ENCODE peak calls at places on chromosomes 16 and 17, in seven cellular contexts. One of them, this sample, is unnamed.
A peak's percentile ranks its signal among the peaks of the same experiment; 100 is the strongest.

GRCh38 chr17:58391302-58391984 is 25.9 kb downstream of the RNF43 start:
- DNase-seq in activated T-helper 1 cell treated with anti-CD3 and anti-CD28 coated beads, Interleukin-12 subunit alpha, Interleukin-12 subunit beta, Interleukin-2, Interleukin-4 antibody, amounts not matched to agents 30 ng/mL and 10 ng/mL and 1 ng/mL, durations not matched to agents 14 hours and 24 hours and 36 hours: no peak
- DNase-seq in nephron progenitor cell: no peak
- DNase-seq in activated T-cell treated with anti-CD3 and anti-CD28 coated beads for 1 hour: no peak
- DNase-seq in NCI-H1048: peak; percentile 30
- DNase-seq in amniotic stem cell: no peak
- DNase-seq in mucosa of descending colon: peak; percentile 97
- DNase-seq in this sample: peak; percentile 93

GRCh38 chr16:66949472-66949871 is 11.6 kb upstream of the CES3 start:
- DNase-seq in activated T-helper 1 cell treated with anti-CD3 and anti-CD28 coated beads, Interleukin-12 subunit alpha, Interleukin-12 subunit beta, Interleukin-2, Interleukin-4 antibody, amounts not matched to agents 30 ng/mL and 10 ng/mL and 1 ng/mL, durations not matched to agents 14 hours and 24 hours and 36 hours: no peak
- DNase-seq in nephron progenitor cell: no peak
- DNase-seq in activated T-cell treated with anti-CD3 and anti-CD28 coated beads for 1 hour: no peak
- DNase-seq in NCI-H1048: no peak
- DNase-seq in amniotic stem cell: no peak
- DNase-seq in mucosa of descending colon: no peak
- DNase-seq in this sample: no peak

GRCh38 chr16:47687694-47688093 is 226.6 kb downstream of the PHKB start:
- DNase-seq in activated T-helper 1 cell treated with anti-CD3 and anti-CD28 coated beads, Interleukin-12 subunit alpha, Interleukin-12 subunit beta, Interleukin-2, Interleukin-4 antibody, amounts not matched to agents 30 ng/mL and 10 ng/mL and 1 ng/mL, durations not matched to agents 14 hours and 24 hours and 36 hours: no peak
- DNase-seq in nephron progenitor cell: no peak
- DNase-seq in activated T-cell treated with anti-CD3 and anti-CD28 coated beads for 1 hour: no peak
- DNase-seq in NCI-H1048: no peak
- DNase-seq in amniotic stem cell: no peak
- DNase-seq in mucosa of descending colon: no peak
- DNase-seq in this sample: no peak

GRCh38 chr16:57757326-57757786 is 21.8 kb downstream of the KATNB1 start:
- DNase-seq in activated T-helper 1 cell treated with anti-CD3 and anti-CD28 coated beads, Interleukin-12 subunit alpha, Interleukin-12 subunit beta, Interleukin-2, Interleukin-4 antibody, amounts not matched to agents 30 ng/mL and 10 ng/mL and 1 ng/mL, durations not matched to agents 14 hours and 24 hours and 36 hours: peak; percentile 81
- DNase-seq in nephron progenitor cell: peak; percentile 93
- DNase-seq in activated T-cell treated with anti-CD3 and anti-CD28 coated beads for 1 hour: peak; percentile 89
- DNase-seq in NCI-H1048: no peak
- DNase-seq in amniotic stem cell: peak; percentile 41
- DNase-seq in mucosa of descending colon: peak; percentile 96
- DNase-seq in this sample: no peak

GRCh38 chr17:28953444-28954118 is 2.3 kb upstream of the PHF12 start:
- DNase-seq in activated T-helper 1 cell treated with anti-CD3 and anti-CD28 coated beads, Interleukin-12 subunit alpha, Interleukin-12 subunit beta, Interleukin-2, Interleukin-4 antibody, amounts not matched to agents 30 ng/mL and 10 ng/mL and 1 ng/mL, durations not matched to agents 14 hours and 24 hours and 36 hours: peak; percentile 30
- DNase-seq in nephron progenitor cell: peak; percentile 83
- DNase-seq in activated T-cell treated with anti-CD3 and anti-CD28 coated beads for 1 hour: peak; percentile 30
- DNase-seq in NCI-H1048: no peak
- DNase-seq in amniotic stem cell: peak; percentile 29
- DNase-seq in mucosa of descending colon: peak; percentile 76
- DNase-seq in this sample: no peak

GRCh38 chr17:28841901-28842281 is 699 bp downstream of the FAM222B start:
- DNase-seq in activated T-helper 1 cell treated with anti-CD3 and anti-CD28 coated beads, Interleukin-12 subunit alpha, Interleukin-12 subunit beta, Interleukin-2, Interleukin-4 antibody, amounts not matched to agents 30 ng/mL and 10 ng/mL and 1 ng/mL, durations not matched to agents 14 hours and 24 hours and 36 hours: no peak
- DNase-seq in nephron progenitor cell: no peak
- DNase-seq in activated T-cell treated with anti-CD3 and anti-CD28 coated beads for 1 hour: no peak
- DNase-seq in NCI-H1048: no peak
- DNase-seq in amniotic stem cell: no peak
- DNase-seq in mucosa of descending colon: no peak
- DNase-seq in this sample: no peak

GRCh38 chr16:50600582-50601283 is 52.5 kb downstream of the NKD1 start:
- DNase-seq in activated T-helper 1 cell treated with anti-CD3 and anti-CD28 coated beads, Interleukin-12 subunit alpha, Interleukin-12 subunit beta, Interleukin-2, Interleukin-4 antibody, amounts not matched to agents 30 ng/mL and 10 ng/mL and 1 ng/mL, durations not matched to agents 14 hours and 24 hours and 36 hours: no peak
- DNase-seq in nephron progenitor cell: no peak
- DNase-seq in activated T-cell treated with anti-CD3 and anti-CD28 coated beads for 1 hour: no peak
- DNase-seq in NCI-H1048: no peak
- DNase-seq in amniotic stem cell: no peak
- DNase-seq in mucosa of descending colon: no peak
- DNase-seq in this sample: no peak

GRCh38 chr17:48890086-48890485 is 2.5 kb upstream of the ATP5MC1 start:
- DNase-seq in activated T-helper 1 cell treated with anti-CD3 and anti-CD28 coated beads, Interleukin-12 subunit alpha, Interleukin-12 subunit beta, Interleukin-2, Interleukin-4 antibody, amounts not matched to agents 30 ng/mL and 10 ng/mL and 1 ng/mL, durations not matched to agents 14 hours and 24 hours and 36 hours: no peak
- DNase-seq in nephron progenitor cell: no peak
- DNase-seq in activated T-cell treated with anti-CD3 and anti-CD28 coated beads for 1 hour: no peak
- DNase-seq in NCI-H1048: no peak
- DNase-seq in amniotic stem cell: no peak
- DNase-seq in mucosa of descending colon: no peak
- DNase-seq in this sample: no peak

GRCh38 chr16:85825326-85825725 is 25.8 kb downstream of the COX4I1 start:
- DNase-seq in activated T-helper 1 cell treated with anti-CD3 and anti-CD28 coated beads, Interleukin-12 subunit alpha, Interleukin-12 subunit beta, Interleukin-2, Interleukin-4 antibody, amounts not matched to agents 30 ng/mL and 10 ng/mL and 1 ng/mL, durations not matched to agents 14 hours and 24 hours and 36 hours: no peak
- DNase-seq in nephron progenitor cell: no peak
- DNase-seq in activated T-cell treated with anti-CD3 and anti-CD28 coated beads for 1 hour: no peak
- DNase-seq in NCI-H1048: no peak
- DNase-seq in amniotic stem cell: no peak
- DNase-seq in mucosa of descending colon: no peak
- DNase-seq in this sample: no peak

GRCh38 chr17:19312406-19312805 is 50.1 kb downstream of the B9D1 start:
- DNase-seq in activated T-helper 1 cell treated with anti-CD3 and anti-CD28 coated beads, Interleukin-12 subunit alpha, Interleukin-12 subunit beta, Interleukin-2, Interleukin-4 antibody, amounts not matched to agents 30 ng/mL and 10 ng/mL and 1 ng/mL, durations not matched to agents 14 hours and 24 hours and 36 hours: no peak
- DNase-seq in nephron progenitor cell: no peak
- DNase-seq in activated T-cell treated with anti-CD3 and anti-CD28 coated beads for 1 hour: no peak
- DNase-seq in NCI-H1048: no peak
- DNase-seq in amniotic stem cell: no peak
- DNase-seq in mucosa of descending colon: no peak
- DNase-seq in this sample: no peak

GRCh38 chr16:64364894-64365293 is 757.0 kb downstream of the CDH11 start:
- DNase-seq in activated T-helper 1 cell treated with anti-CD3 and anti-CD28 coated beads, Interleukin-12 subunit alpha, Interleukin-12 subunit beta, Interleukin-2, Interleukin-4 antibody, amounts not matched to agents 30 ng/mL and 10 ng/mL and 1 ng/mL, durations not matched to agents 14 hours and 24 hours and 36 hours: no peak
- DNase-seq in nephron progenitor cell: no peak
- DNase-seq in activated T-cell treated with anti-CD3 and anti-CD28 coated beads for 1 hour: no peak
- DNase-seq in NCI-H1048: no peak
- DNase-seq in amniotic stem cell: no peak
- DNase-seq in mucosa of descending colon: no peak
- DNase-seq in this sample: no peak

GRCh38 chr17:20156196-20157077 is 147.3 kb downstream of the SPECC1 start:
- DNase-seq in activated T-helper 1 cell treated with anti-CD3 and anti-CD28 coated beads, Interleukin-12 subunit alpha, Interleukin-12 subunit beta, Interleukin-2, Interleukin-4 antibody, amounts not matched to agents 30 ng/mL and 10 ng/mL and 1 ng/mL, durations not matched to agents 14 hours and 24 hours and 36 hours: peak; percentile 8
- DNase-seq in nephron progenitor cell: peak; percentile 67
- DNase-seq in activated T-cell treated with anti-CD3 and anti-CD28 coated beads for 1 hour: no peak
- DNase-seq in NCI-H1048: no peak
- DNase-seq in amniotic stem cell: no peak
- DNase-seq in mucosa of descending colon: peak; percentile 58
- DNase-seq in this sample: no peak

GRCh38 chr17:81553018-81553615 is 964 bp upstream of the FAAP100 start:
- DNase-seq in activated T-helper 1 cell treated with anti-CD3 and anti-CD28 coated beads, Interleukin-12 subunit alpha, Interleukin-12 subunit beta, Interleukin-2, Interleukin-4 antibody, amounts not matched to agents 30 ng/mL and 10 ng/mL and 1 ng/mL, durations not matched to agents 14 hours and 24 hours and 36 hours: peak; percentile 67
- DNase-seq in nephron progenitor cell: peak; percentile 77
- DNase-seq in activated T-cell treated with anti-CD3 and anti-CD28 coated beads for 1 hour: peak; percentile 64
- DNase-seq in NCI-H1048: no peak
- DNase-seq in amniotic stem cell: peak; percentile 46
- DNase-seq in mucosa of descending colon: peak; percentile 88
- DNase-seq in this sample: peak; percentile 77

GRCh38 chr17:77420804-77421634 is 280.2 kb downstream of the SEC14L1 start:
- DNase-seq in activated T-helper 1 cell treated with anti-CD3 and anti-CD28 coated beads, Interleukin-12 subunit alpha, Interleukin-12 subunit beta, Interleukin-2, Interleukin-4 antibody, amounts not matched to agents 30 ng/mL and 10 ng/mL and 1 ng/mL, durations not matched to agents 14 hours and 24 hours and 36 hours: no peak
- DNase-seq in nephron progenitor cell: peak; percentile 69
- DNase-seq in activated T-cell treated with anti-CD3 and anti-CD28 coated beads for 1 hour: peak; percentile 43
- DNase-seq in NCI-H1048: no peak
- DNase-seq in amniotic stem cell: no peak
- DNase-seq in mucosa of descending colon: no peak
- DNase-seq in this sample: peak; percentile 95

GRCh38 chr17:5921919-5922318 is 148.3 kb upstream of the WSCD1 start:
- DNase-seq in activated T-helper 1 cell treated with anti-CD3 and anti-CD28 coated beads, Interleukin-12 subunit alpha, Interleukin-12 subunit beta, Interleukin-2, Interleukin-4 antibody, amounts not matched to agents 30 ng/mL and 10 ng/mL and 1 ng/mL, durations not matched to agents 14 hours and 24 hours and 36 hours: no peak
- DNase-seq in nephron progenitor cell: no peak
- DNase-seq in activated T-cell treated with anti-CD3 and anti-CD28 coated beads for 1 hour: no peak
- DNase-seq in NCI-H1048: no peak
- DNase-seq in amniotic stem cell: no peak
- DNase-seq in mucosa of descending colon: no peak
- DNase-seq in this sample: no peak

GRCh38 chr16:47826070-47826469 is 329.7 kb downstream of the ABCC12 start:
- DNase-seq in activated T-helper 1 cell treated with anti-CD3 and anti-CD28 coated beads, Interleukin-12 subunit alpha, Interleukin-12 subunit beta, Interleukin-2, Interleukin-4 antibody, amounts not matched to agents 30 ng/mL and 10 ng/mL and 1 ng/mL, durations not matched to agents 14 hours and 24 hours and 36 hours: no peak
- DNase-seq in nephron progenitor cell: no peak
- DNase-seq in activated T-cell treated with anti-CD3 and anti-CD28 coated beads for 1 hour: no peak
- DNase-seq in NCI-H1048: no peak
- DNase-seq in amniotic stem cell: no peak
- DNase-seq in mucosa of descending colon: no peak
- DNase-seq in this sample: no peak

GRCh38 chr16:57244767-57245471 is at the start of gene ARL2BP:
- DNase-seq in activated T-helper 1 cell treated with anti-CD3 and anti-CD28 coated beads, Interleukin-12 subunit alpha, Interleukin-12 subunit beta, Interleukin-2, Interleukin-4 antibody, amounts not matched to agents 30 ng/mL and 10 ng/mL and 1 ng/mL, durations not matched to agents 14 hours and 24 hours and 36 hours: peak; percentile 98
- DNase-seq in nephron progenitor cell: peak; percentile 98
- DNase-seq in activated T-cell treated with anti-CD3 and anti-CD28 coated beads for 1 hour: peak; percentile 95
- DNase-seq in NCI-H1048: peak; percentile 28
- DNase-seq in amniotic stem cell: peak; percentile 95
- DNase-seq in mucosa of descending colon: peak; percentile 97
- DNase-seq in this sample: peak; percentile 50

GRCh38 chr16:2786061-2786825 is 1.1 kb downstream of the PRSS33 start:
- DNase-seq in activated T-helper 1 cell treated with anti-CD3 and anti-CD28 coated beads, Interleukin-12 subunit alpha, Interleukin-12 subunit beta, Interleukin-2, Interleukin-4 antibody, amounts not matched to agents 30 ng/mL and 10 ng/mL and 1 ng/mL, durations not matched to agents 14 hours and 24 hours and 36 hours: no peak
- DNase-seq in nephron progenitor cell: no peak
- DNase-seq in activated T-cell treated with anti-CD3 and anti-CD28 coated beads for 1 hour: no peak
- DNase-seq in NCI-H1048: no peak
- DNase-seq in amniotic stem cell: no peak
- DNase-seq in mucosa of descending colon: no peak
- DNase-seq in this sample: no peak

GRCh38 chr17:50206604-50207293 is 5.3 kb upstream of the COL1A1 start:
- DNase-seq in activated T-helper 1 cell treated with anti-CD3 and anti-CD28 coated beads, Interleukin-12 subunit alpha, Interleukin-12 subunit beta, Interleukin-2, Interleukin-4 antibody, amounts not matched to agents 30 ng/mL and 10 ng/mL and 1 ng/mL, durations not matched to agents 14 hours and 24 hours and 36 hours: no peak
- DNase-seq in nephron progenitor cell: peak; percentile 86
- DNase-seq in activated T-cell treated with anti-CD3 and anti-CD28 coated beads for 1 hour: no peak
- DNase-seq in NCI-H1048: no peak
- DNase-seq in amniotic stem cell: no peak
- DNase-seq in mucosa of descending colon: peak; percentile 25
- DNase-seq in this sample: no peak

GRCh38 chr17:65609749-65610148 is 48.3 kb upstream of the AXIN2 start:
- DNase-seq in activated T-helper 1 cell treated with anti-CD3 and anti-CD28 coated beads, Interleukin-12 subunit alpha, Interleukin-12 subunit beta, Interleukin-2, Interleukin-4 antibody, amounts not matched to agents 30 ng/mL and 10 ng/mL and 1 ng/mL, durations not matched to agents 14 hours and 24 hours and 36 hours: no peak
- DNase-seq in nephron progenitor cell: no peak
- DNase-seq in activated T-cell treated with anti-CD3 and anti-CD28 coated beads for 1 hour: no peak
- DNase-seq in NCI-H1048: no peak
- DNase-seq in amniotic stem cell: no peak
- DNase-seq in mucosa of descending colon: peak; percentile 49
- DNase-seq in this sample: no peak

GRCh38 chr16:31487720-31488629 is 5.1 kb downstream of the SLC5A2 start:
- DNase-seq in activated T-helper 1 cell treated with anti-CD3 and anti-CD28 coated beads, Interleukin-12 subunit alpha, Interleukin-12 subunit beta, Interleukin-2, Interleukin-4 antibody, amounts not matched to agents 30 ng/mL and 10 ng/mL and 1 ng/mL, durations not matched to agents 14 hours and 24 hours and 36 hours: peak; percentile 59
- DNase-seq in nephron progenitor cell: peak; percentile 73
- DNase-seq in activated T-cell treated with anti-CD3 and anti-CD28 coated beads for 1 hour: peak; percentile 59
- DNase-seq in NCI-H1048: peak; percentile 19
- DNase-seq in amniotic stem cell: no peak
- DNase-seq in mucosa of descending colon: peak; percentile 77
- DNase-seq in this sample: no peak

GRCh38 chr16:68079616-68080344 is 5.4 kb upstream of the NFATC3 start:
- DNase-seq in activated T-helper 1 cell treated with anti-CD3 and anti-CD28 coated beads, Interleukin-12 subunit alpha, Interleukin-12 subunit beta, Interleukin-2, Interleukin-4 antibody, amounts not matched to agents 30 ng/mL and 10 ng/mL and 1 ng/mL, durations not matched to agents 14 hours and 24 hours and 36 hours: peak; percentile 73
- DNase-seq in nephron progenitor cell: peak; percentile 62
- DNase-seq in activated T-cell treated with anti-CD3 and anti-CD28 coated beads for 1 hour: peak; percentile 48
- DNase-seq in NCI-H1048: no peak
- DNase-seq in amniotic stem cell: no peak
- DNase-seq in mucosa of descending colon: peak; percentile 92
- DNase-seq in this sample: no peak

GRCh38 chr16:11672206-11673090 is 4.2 kb downstream of the SNN start:
- DNase-seq in activated T-helper 1 cell treated with anti-CD3 and anti-CD28 coated beads, Interleukin-12 subunit alpha, Interleukin-12 subunit beta, Interleukin-2, Interleukin-4 antibody, amounts not matched to agents 30 ng/mL and 10 ng/mL and 1 ng/mL, durations not matched to agents 14 hours and 24 hours and 36 hours: peak; percentile 15
- DNase-seq in nephron progenitor cell: no peak
- DNase-seq in activated T-cell treated with anti-CD3 and anti-CD28 coated beads for 1 hour: no peak
- DNase-seq in NCI-H1048: no peak
- DNase-seq in amniotic stem cell: no peak
- DNase-seq in mucosa of descending colon: no peak
- DNase-seq in this sample: no peak

This sample was measured in NCI-H2081 treated with DMSO at 0.1 percent for 48 hours.